ENCODE peak calls at places on chromosome 7, in seven cellular contexts. One of them, this sample, is unnamed.

GRCh38 chr7:108094375-108094774 is 35.8 kb downstream of the LAMB4 start:
- DNase-seq in upper lobe of right lung: no peak
- DNase-seq in fibroblast of pulmonary artery: peak; percentile 95
- DNase-seq in A673: no peak
- DNase-seq in choroid plexus epithelial cell: peak; percentile 95
- DNase-seq in foreskin fibroblast: peak; percentile 82
- DNase-seq in K562: no peak
- DNase-seq in this sample: no peak

GRCh38 chr7:81005254-81005653 is 86.4 kb upstream of the SEMA3C start:
- DNase-seq in A673: no peak
- DNase-seq in K562: no peak
- DNase-seq in choroid plexus epithelial cell: no peak
- DNase-seq in fibroblast of pulmonary artery: no peak
- DNase-seq in upper lobe of right lung: no peak
- DNase-seq in foreskin fibroblast: no peak
- DNase-seq in this sample: no peak

GRCh38 chr7:41701542-41701941 is 1.3 kb downstream of the INHBA start:
- DNase-seq in fibroblast of pulmonary artery: no peak
- DNase-seq in foreskin fibroblast: no peak
- DNase-seq in K562: no peak
- DNase-seq in A673: no peak
- DNase-seq in choroid plexus epithelial cell: no peak
- DNase-seq in upper lobe of right lung: no peak
- DNase-seq in this sample: no peak

GRCh38 chr7:36638586-36639265 is 85.6 kb downstream of the AOAH start:
- DNase-seq in upper lobe of right lung: no peak
- DNase-seq in fibroblast of pulmonary artery: no peak
- DNase-seq in K562: no peak
- DNase-seq in foreskin fibroblast: no peak
- DNase-seq in A673: no peak
- DNase-seq in choroid plexus epithelial cell: no peak
- DNase-seq in this sample: no peak

GRCh38 chr7:129816742-129817141 is 136.0 kb downstream of the UBE2H start:
- DNase-seq in upper lobe of right lung: no peak
- DNase-seq in fibroblast of pulmonary artery: no peak
- DNase-seq in foreskin fibroblast: no peak
- DNase-seq in K562: no peak
- DNase-seq in A673: no peak
- DNase-seq in choroid plexus epithelial cell: no peak
- DNase-seq in this sample: no peak

GRCh38 chr7:132430863-132431822 is 145.1 kb downstream of the PLXNA4 start:
- DNase-seq in A673: peak; percentile 49
- DNase-seq in fibroblast of pulmonary artery: peak; percentile 94
- DNase-seq in upper lobe of right lung: no peak
- DNase-seq in foreskin fibroblast: peak; percentile 95
- DNase-seq in choroid plexus epithelial cell: peak; percentile 63
- DNase-seq in K562: peak; percentile 54
- DNase-seq in this sample: peak; percentile 47

GRCh38 chr7:135645296-135645904 is 16.9 kb upstream of the STMP1 start:
- DNase-seq in choroid plexus epithelial cell: peak; percentile 81
- DNase-seq in fibroblast of pulmonary artery: peak; percentile 74
- DNase-seq in A673: peak; percentile 65
- DNase-seq in foreskin fibroblast: no peak
- DNase-seq in upper lobe of right lung: no peak
- DNase-seq in K562: peak; percentile 42
- DNase-seq in this sample: peak; percentile 62

GRCh38 chr7:6261699-6262098 is 10.7 kb downstream of the CYTH3 start:
- DNase-seq in K562: no peak
- DNase-seq in A673: no peak
- DNase-seq in choroid plexus epithelial cell: no peak
- DNase-seq in upper lobe of right lung: no peak
- DNase-seq in foreskin fibroblast: no peak
- DNase-seq in fibroblast of pulmonary artery: no peak
- DNase-seq in this sample: peak; percentile 38

GRCh38 chr7:7274782-7275181 is 92.4 kb downstream of the C1GALT1 start:
- DNase-seq in foreskin fibroblast: peak; percentile 35
- DNase-seq in A673: no peak
- DNase-seq in upper lobe of right lung: no peak
- DNase-seq in choroid plexus epithelial cell: peak; percentile 26
- DNase-seq in fibroblast of pulmonary artery: no peak
- DNase-seq in K562: no peak
- DNase-seq in this sample: no peak

GRCh38 chr7:26343320-26343832 is 51.7 kb downstream of the SNX10 start:
- DNase-seq in upper lobe of right lung: no peak
- DNase-seq in fibroblast of pulmonary artery: no peak
- DNase-seq in choroid plexus epithelial cell: no peak
- DNase-seq in K562: no peak
- DNase-seq in foreskin fibroblast: no peak
- DNase-seq in A673: no peak
- DNase-seq in this sample: no peak

GRCh38 chr7:74262639-74263398 is 8.6 kb upstream of the RFC2 start:
- DNase-seq in upper lobe of right lung: no peak
- DNase-seq in foreskin fibroblast: peak; percentile 19
- DNase-seq in fibroblast of pulmonary artery: no peak
- DNase-seq in choroid plexus epithelial cell: no peak
- DNase-seq in A673: no peak
- DNase-seq in K562: no peak
- DNase-seq in this sample: no peak

GRCh38 chr7:126065766-126066165 is 1136.1 kb upstream of the POT1 start:
- DNase-seq in fibroblast of pulmonary artery: no peak
- DNase-seq in K562: no peak
- DNase-seq in A673: no peak
- DNase-seq in choroid plexus epithelial cell: no peak
- DNase-seq in foreskin fibroblast: no peak
- DNase-seq in upper lobe of right lung: no peak
- DNase-seq in this sample: no peak

GRCh38 chr7:111486472-111487142 is 75.7 kb downstream of the IMMP2L start:
- DNase-seq in choroid plexus epithelial cell: peak; percentile 82
- DNase-seq in upper lobe of right lung: no peak
- DNase-seq in A673: peak; percentile 67
- DNase-seq in K562: peak; percentile 76
- DNase-seq in fibroblast of pulmonary artery: peak; percentile 79
- DNase-seq in foreskin fibroblast: peak; percentile 29
- DNase-seq in this sample: peak; percentile 74

GRCh38 chr7:51013218-51013786 is 230.6 kb upstream of the GRB10 start:
- DNase-seq in A673: no peak
- DNase-seq in choroid plexus epithelial cell: no peak
- DNase-seq in upper lobe of right lung: peak; percentile 53
- DNase-seq in foreskin fibroblast: no peak
- DNase-seq in fibroblast of pulmonary artery: peak; percentile 27
- DNase-seq in K562: no peak
- DNase-seq in this sample: no peak

GRCh38 chr7:1664711-1665591 is 5.1 kb upstream of the ELFN1 start:
- DNase-seq in foreskin fibroblast: peak; percentile 28
- DNase-seq in K562: peak; percentile 85
- DNase-seq in choroid plexus epithelial cell: peak; percentile 53
- DNase-seq in fibroblast of pulmonary artery: peak; percentile 57
- DNase-seq in upper lobe of right lung: peak; percentile 76
- DNase-seq in A673: peak; percentile 76
- DNase-seq in this sample: peak; percentile 99

GRCh38 chr7:23713285-23714235 is 3.5 kb downstream of the STK31 start:
- DNase-seq in foreskin fibroblast: peak; percentile 66
- DNase-seq in fibroblast of pulmonary artery: peak; percentile 81
- DNase-seq in A673: peak; percentile 6
- DNase-seq in K562: no peak
- DNase-seq in choroid plexus epithelial cell: peak; percentile 84
- DNase-seq in upper lobe of right lung: no peak
- DNase-seq in this sample: no peak

DNA sequence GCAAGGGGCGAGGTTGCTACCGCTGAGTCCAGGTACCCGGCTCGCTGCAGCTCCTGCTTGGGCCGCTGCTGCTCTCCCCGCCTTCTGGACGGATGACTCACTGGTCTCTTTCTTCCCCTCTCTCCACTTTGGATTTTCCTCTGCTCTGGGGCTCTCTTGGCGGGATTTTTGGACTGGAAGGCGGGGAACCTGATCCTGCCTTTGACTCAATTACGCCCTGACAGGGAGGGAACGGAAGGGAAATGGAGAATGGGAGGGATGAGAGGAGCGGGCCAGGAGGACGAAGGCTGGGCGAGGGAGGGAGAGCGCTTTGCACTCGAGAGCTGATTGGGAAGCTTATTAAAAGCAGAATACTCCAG is at the start of gene PTN:
- DNase-seq in upper lobe of right lung: no peak
- DNase-seq in choroid plexus epithelial cell: peak; percentile 36
- DNase-seq in foreskin fibroblast: peak; percentile 51
- DNase-seq in A673: peak; percentile 19
- DNase-seq in K562: no peak
- DNase-seq in fibroblast of pulmonary artery: peak; percentile 39
- DNase-seq in this sample: peak; percentile 58
- H3K4me3 ChIP-seq in upper lobe of right lung: peak within 1 kb of the TSS; percentile 32
- H3K4me3 ChIP-seq in choroid plexus epithelial cell: peak within 1 kb of the TSS; percentile 55
- H3K4me3 ChIP-seq in foreskin fibroblast: peak within 1 kb of the TSS; percentile 86
- H3K4me3 ChIP-seq in A673: no peak within 1 kb of the TSS
- H3K4me3 ChIP-seq in K562: no peak within 1 kb of the TSS
- H3K4me3 ChIP-seq in fibroblast of pulmonary artery: peak within 1 kb of the TSS; percentile 53
- H3K4me3 ChIP-seq in this sample: peak within 1 kb of the TSS; percentile 64

GRCh38 chr7:101100858-101101847 is 15.9 kb downstream of the TRIM56 start:
- DNase-seq in foreskin fibroblast: no peak
- DNase-seq in upper lobe of right lung: no peak
- DNase-seq in K562: no peak
- DNase-seq in A673: no peak
- DNase-seq in choroid plexus epithelial cell: no peak
- DNase-seq in fibroblast of pulmonary artery: no peak
- DNase-seq in this sample: no peak

GRCh38 chr7:101097561-101097960 is 12.3 kb downstream of the TRIM56 start:
- DNase-seq in A673: no peak
- DNase-seq in foreskin fibroblast: no peak
- DNase-seq in choroid plexus epithelial cell: no peak
- DNase-seq in upper lobe of right lung: no peak
- DNase-seq in K562: no peak
- DNase-seq in fibroblast of pulmonary artery: no peak
- DNase-seq in this sample: no peak

GRCh38 chr7:101096957-101097347 is 11.7 kb downstream of the TRIM56 start:
- DNase-seq in fibroblast of pulmonary artery: no peak
- DNase-seq in upper lobe of right lung: no peak
- DNase-seq in foreskin fibroblast: no peak
- DNase-seq in A673: no peak
- DNase-seq in choroid plexus epithelial cell: no peak
- DNase-seq in K562: no peak
- DNase-seq in this sample: no peak

GRCh38 chr7:101096331-101096956 is 11.2 kb downstream of the TRIM56 start:
- DNase-seq in A673: no peak
- DNase-seq in foreskin fibroblast: no peak
- DNase-seq in choroid plexus epithelial cell: no peak
- DNase-seq in fibroblast of pulmonary artery: no peak
- DNase-seq in upper lobe of right lung: no peak
- DNase-seq in K562: peak; percentile 59
- DNase-seq in this sample: no peak

DNA sequence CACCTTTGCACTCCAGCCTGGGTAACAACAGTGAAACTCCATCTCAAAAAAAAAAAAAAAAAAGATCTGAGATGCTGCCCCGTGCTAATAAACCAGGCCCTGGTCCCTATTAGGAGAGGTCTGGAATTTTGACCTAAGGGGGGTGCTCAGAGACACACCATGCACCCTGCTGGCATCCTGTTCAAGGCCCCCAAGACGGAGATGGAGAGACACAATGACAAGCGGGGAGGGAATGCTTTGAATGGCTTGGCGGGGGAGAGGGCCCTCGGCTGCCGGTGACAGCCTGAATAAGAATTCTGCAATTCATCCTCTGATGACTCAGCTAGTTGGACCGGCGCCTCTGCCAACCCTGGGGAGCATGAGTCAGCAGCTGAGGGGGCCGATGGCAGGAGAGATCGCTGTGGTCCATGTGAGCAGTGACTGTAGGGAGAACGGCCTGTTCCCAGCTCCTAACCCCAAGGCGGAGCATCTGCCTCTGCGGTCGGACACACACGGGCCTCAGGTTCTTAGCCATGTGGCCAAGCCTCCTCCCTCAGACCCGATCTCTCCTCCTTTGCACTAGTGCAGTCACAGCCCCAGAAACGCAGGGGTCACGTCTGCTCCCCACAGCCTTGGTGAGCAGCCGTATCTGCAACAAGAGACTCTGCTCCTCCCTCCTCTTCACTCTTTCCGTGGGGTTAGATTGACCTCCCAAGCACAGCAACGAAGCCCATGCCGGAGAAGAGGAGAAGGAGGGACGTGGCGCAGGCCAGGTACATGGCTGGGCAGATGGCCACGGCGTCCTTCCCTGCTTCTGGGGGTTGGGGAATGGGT is 14.9 kb downstream of the TRIM56 start:
- DNase-seq in choroid plexus epithelial cell: peak; percentile 99
- DNase-seq in foreskin fibroblast: peak; percentile 100
- DNase-seq in fibroblast of pulmonary artery: peak; percentile 99
- DNase-seq in upper lobe of right lung: peak; percentile 90
- DNase-seq in K562: peak; percentile 96
- DNase-seq in A673: peak; percentile 96
- DNase-seq in this sample: peak; percentile 51
- H3K4me3 ChIP-seq in choroid plexus epithelial cell: no peak overlapping the region
- H3K4me3 ChIP-seq in foreskin fibroblast: no peak overlapping the region
- H3K4me3 ChIP-seq in fibroblast of pulmonary artery: peak overlapping the region; percentile 30
- H3K4me3 ChIP-seq in upper lobe of right lung: no peak overlapping the region
- H3K4me3 ChIP-seq in K562: no peak overlapping the region
- H3K4me3 ChIP-seq in A673: no peak overlapping the region
- H3K4me3 ChIP-seq in this sample: no peak overlapping the region

DNA sequence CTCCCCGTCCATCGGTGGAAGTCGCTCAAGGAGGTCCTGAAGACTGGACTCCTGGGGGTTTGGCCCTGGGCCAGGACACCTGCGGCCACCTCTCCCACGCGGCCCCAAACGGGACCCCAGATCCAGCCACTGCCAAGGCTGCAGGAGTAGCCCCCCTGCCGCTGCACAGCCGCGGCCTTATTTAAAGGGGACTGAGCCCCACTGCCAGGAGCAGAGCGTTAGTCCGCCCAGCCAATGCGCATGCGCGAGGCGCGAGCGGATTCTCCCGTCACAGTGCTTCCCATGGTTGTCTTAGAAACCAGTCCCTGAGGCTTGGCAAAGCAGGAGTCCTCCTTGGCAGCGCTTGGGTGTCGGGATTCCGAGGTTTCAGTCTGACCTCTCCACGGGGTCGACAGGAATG is 320.0 kb downstream of the ZNF716 start:
- DNase-seq in foreskin fibroblast: no peak
- DNase-seq in upper lobe of right lung: no peak
- DNase-seq in fibroblast of pulmonary artery: no peak
- DNase-seq in K562: no peak
- DNase-seq in A673: no peak
- DNase-seq in choroid plexus epithelial cell: no peak
- DNase-seq in this sample: peak; percentile 67
- H3K4me3 ChIP-seq in foreskin fibroblast: no peak overlapping the region
- H3K4me3 ChIP-seq in upper lobe of right lung: no peak overlapping the region
- H3K4me3 ChIP-seq in fibroblast of pulmonary artery: no peak overlapping the region
- H3K4me3 ChIP-seq in K562: no peak overlapping the region
- H3K4me3 ChIP-seq in A673: no peak overlapping the region
- H3K4me3 ChIP-seq in choroid plexus epithelial cell: no peak overlapping the region
- H3K4me3 ChIP-seq in this sample: no peak overlapping the region

DNA sequence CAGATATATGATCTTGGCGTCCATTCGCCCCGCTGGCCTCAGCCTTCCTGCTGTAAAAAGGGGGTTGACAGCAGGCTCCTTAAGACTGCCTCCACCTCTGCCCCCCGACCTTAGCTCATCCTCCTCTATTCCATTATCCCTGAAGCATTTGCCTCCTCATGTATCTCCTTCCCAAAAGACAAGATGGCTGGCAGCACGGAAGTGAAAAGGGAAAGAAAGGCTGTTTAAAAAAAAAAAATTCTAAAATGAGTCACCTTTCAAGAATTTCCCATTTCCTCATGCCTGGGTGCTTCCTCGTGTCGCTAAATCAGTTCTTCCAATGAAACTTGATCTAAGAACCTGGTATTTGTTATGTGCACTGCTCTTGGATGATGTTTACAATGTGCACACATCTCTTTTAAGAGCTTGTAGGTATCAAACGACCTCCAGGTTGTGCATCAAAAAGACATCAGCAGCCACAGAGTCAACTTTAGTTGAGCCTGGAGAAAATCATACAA is 1.7 kb downstream of the SCRN1 start:
- DNase-seq in K562: no peak
- DNase-seq in fibroblast of pulmonary artery: peak; percentile 93
- DNase-seq in A673: peak; percentile 84
- DNase-seq in foreskin fibroblast: peak; percentile 80
- DNase-seq in upper lobe of right lung: no peak
- DNase-seq in choroid plexus epithelial cell: peak; percentile 90
- DNase-seq in this sample: peak; percentile 36
- H3K4me3 ChIP-seq in K562: no peak overlapping the region
- H3K4me3 ChIP-seq in fibroblast of pulmonary artery: peak overlapping the region; percentile 85
- H3K4me3 ChIP-seq in A673: peak overlapping the region; percentile 100
- H3K4me3 ChIP-seq in foreskin fibroblast: peak overlapping the region; percentile 60
- H3K4me3 ChIP-seq in upper lobe of right lung: peak overlapping the region; percentile 83
- H3K4me3 ChIP-seq in choroid plexus epithelial cell: peak overlapping the region; percentile 90
- H3K4me3 ChIP-seq in this sample: peak overlapping the region; percentile 87

This sample was measured in SK-N-SH.